ENCODE peak calls at places on chromosomes 6 and 20, in six cellular contexts. One of them, this sample, is unnamed.

GRCh38 chr20:7714549-7714948 is 225.7 kb downstream of the HAO1 start:
- DNase-seq in GM04504: no peak
- DNase-seq in NCI-H2081: no peak
- DNase-seq in stimulated activated CD8-positive, alpha-beta memory T cell treated with anti-CD3 and anti-CD28 coated beads, Interleukin-15, amount 100 ng/mL, for 4 hours: no peak
- DNase-seq in stimulated activated naive CD4-positive, alpha-beta T cell: no peak
- DNase-seq in activated CD8-positive, alpha-beta memory T cell treated with anti-CD3 and anti-CD28 coated beads, Interleukin-2, amount 10 ng/mL, durations not matched to agents 7 days and 5 days: no peak
- DNase-seq in this sample: no peak

GRCh38 chr20:37984018-37984785 is 49.1 kb downstream of the TTI1 start:
- DNase-seq in GM04504: no peak
- DNase-seq in NCI-H2081: peak; percentile 2
- DNase-seq in stimulated activated CD8-positive, alpha-beta memory T cell treated with anti-CD3 and anti-CD28 coated beads, Interleukin-15, amount 100 ng/mL, for 4 hours: no peak
- DNase-seq in stimulated activated naive CD4-positive, alpha-beta T cell: no peak
- DNase-seq in activated CD8-positive, alpha-beta memory T cell treated with anti-CD3 and anti-CD28 coated beads, Interleukin-2, amount 10 ng/mL, durations not matched to agents 7 days and 5 days: no peak
- DNase-seq in this sample: no peak

GRCh38 chr6:31651602-31652191 is 764 bp downstream of the BAG6 start:
- DNase-seq in GM04504: peak; percentile 72
- DNase-seq in NCI-H2081: peak; percentile 31
- DNase-seq in stimulated activated CD8-positive, alpha-beta memory T cell treated with anti-CD3 and anti-CD28 coated beads, Interleukin-15, amount 100 ng/mL, for 4 hours: no peak
- DNase-seq in stimulated activated naive CD4-positive, alpha-beta T cell: no peak
- DNase-seq in activated CD8-positive, alpha-beta memory T cell treated with anti-CD3 and anti-CD28 coated beads, Interleukin-2, amount 10 ng/mL, durations not matched to agents 7 days and 5 days: peak; percentile 83
- DNase-seq in this sample: peak; percentile 65

GRCh38 chr6:18226451-18226850 is 37.9 kb downstream of the DEK start:
- DNase-seq in GM04504: peak; percentile 84
- DNase-seq in NCI-H2081: no peak
- DNase-seq in stimulated activated CD8-positive, alpha-beta memory T cell treated with anti-CD3 and anti-CD28 coated beads, Interleukin-15, amount 100 ng/mL, for 4 hours: no peak
- DNase-seq in stimulated activated naive CD4-positive, alpha-beta T cell: no peak
- DNase-seq in activated CD8-positive, alpha-beta memory T cell treated with anti-CD3 and anti-CD28 coated beads, Interleukin-2, amount 10 ng/mL, durations not matched to agents 7 days and 5 days: no peak
- DNase-seq in this sample: no peak

GRCh38 chr20:57526067-57526884 is 1.3 kb upstream of the CTCFL start:
- DNase-seq in GM04504: no peak
- DNase-seq in NCI-H2081: no peak
- DNase-seq in stimulated activated CD8-positive, alpha-beta memory T cell treated with anti-CD3 and anti-CD28 coated beads, Interleukin-15, amount 100 ng/mL, for 4 hours: no peak
- DNase-seq in stimulated activated naive CD4-positive, alpha-beta T cell: no peak
- DNase-seq in activated CD8-positive, alpha-beta memory T cell treated with anti-CD3 and anti-CD28 coated beads, Interleukin-2, amount 10 ng/mL, durations not matched to agents 7 days and 5 days: no peak
- DNase-seq in this sample: no peak

GRCh38 chr6:4327841-4328240 is 192.5 kb upstream of the ECI2 start:
- DNase-seq in GM04504: no peak
- DNase-seq in NCI-H2081: no peak
- DNase-seq in stimulated activated CD8-positive, alpha-beta memory T cell treated with anti-CD3 and anti-CD28 coated beads, Interleukin-15, amount 100 ng/mL, for 4 hours: no peak
- DNase-seq in stimulated activated naive CD4-positive, alpha-beta T cell: no peak
- DNase-seq in activated CD8-positive, alpha-beta memory T cell treated with anti-CD3 and anti-CD28 coated beads, Interleukin-2, amount 10 ng/mL, durations not matched to agents 7 days and 5 days: no peak
- DNase-seq in this sample: no peak

GRCh38 chr20:3766832-3767433 is 620 bp downstream of the ADISSP start:
- DNase-seq in GM04504: no peak
- DNase-seq in NCI-H2081: no peak
- DNase-seq in stimulated activated CD8-positive, alpha-beta memory T cell treated with anti-CD3 and anti-CD28 coated beads, Interleukin-15, amount 100 ng/mL, for 4 hours: no peak
- DNase-seq in stimulated activated naive CD4-positive, alpha-beta T cell: no peak
- DNase-seq in activated CD8-positive, alpha-beta memory T cell treated with anti-CD3 and anti-CD28 coated beads, Interleukin-2, amount 10 ng/mL, durations not matched to agents 7 days and 5 days: no peak
- DNase-seq in this sample: no peak

GRCh38 chr6:122116105-122116504 is 283.3 kb upstream of the HSF2 start:
- DNase-seq in GM04504: no peak
- DNase-seq in NCI-H2081: no peak
- DNase-seq in stimulated activated CD8-positive, alpha-beta memory T cell treated with anti-CD3 and anti-CD28 coated beads, Interleukin-15, amount 100 ng/mL, for 4 hours: no peak
- DNase-seq in stimulated activated naive CD4-positive, alpha-beta T cell: no peak
- DNase-seq in activated CD8-positive, alpha-beta memory T cell treated with anti-CD3 and anti-CD28 coated beads, Interleukin-2, amount 10 ng/mL, durations not matched to agents 7 days and 5 days: no peak
- DNase-seq in this sample: no peak

GRCh38 chr20:23287366-23288190 is 63.0 kb upstream of the NXT1 start:
- DNase-seq in GM04504: no peak
- DNase-seq in NCI-H2081: no peak
- DNase-seq in stimulated activated CD8-positive, alpha-beta memory T cell treated with anti-CD3 and anti-CD28 coated beads, Interleukin-15, amount 100 ng/mL, for 4 hours: no peak
- DNase-seq in stimulated activated naive CD4-positive, alpha-beta T cell: no peak
- DNase-seq in activated CD8-positive, alpha-beta memory T cell treated with anti-CD3 and anti-CD28 coated beads, Interleukin-2, amount 10 ng/mL, durations not matched to agents 7 days and 5 days: no peak
- DNase-seq in this sample: no peak

GRCh38 chr6:170080828-170081368 is 210.0 kb downstream of the DLL1 start:
- DNase-seq in GM04504: no peak
- DNase-seq in NCI-H2081: peak; percentile 38
- DNase-seq in stimulated activated CD8-positive, alpha-beta memory T cell treated with anti-CD3 and anti-CD28 coated beads, Interleukin-15, amount 100 ng/mL, for 4 hours: no peak
- DNase-seq in stimulated activated naive CD4-positive, alpha-beta T cell: no peak
- DNase-seq in activated CD8-positive, alpha-beta memory T cell treated with anti-CD3 and anti-CD28 coated beads, Interleukin-2, amount 10 ng/mL, durations not matched to agents 7 days and 5 days: peak; percentile 28
- DNase-seq in this sample: peak; percentile 50

GRCh38 chr6:167103041-167103816 is 19.7 kb upstream of the CCR6 start:
- DNase-seq in GM04504: no peak
- DNase-seq in NCI-H2081: no peak
- DNase-seq in stimulated activated CD8-positive, alpha-beta memory T cell treated with anti-CD3 and anti-CD28 coated beads, Interleukin-15, amount 100 ng/mL, for 4 hours: no peak
- DNase-seq in stimulated activated naive CD4-positive, alpha-beta T cell: no peak
- DNase-seq in activated CD8-positive, alpha-beta memory T cell treated with anti-CD3 and anti-CD28 coated beads, Interleukin-2, amount 10 ng/mL, durations not matched to agents 7 days and 5 days: peak; percentile 59
- DNase-seq in this sample: no peak

GRCh38 chr6:52154381-52154780 is 31.8 kb upstream of the IL17A start:
- DNase-seq in GM04504: no peak
- DNase-seq in NCI-H2081: no peak
- DNase-seq in stimulated activated CD8-positive, alpha-beta memory T cell treated with anti-CD3 and anti-CD28 coated beads, Interleukin-15, amount 100 ng/mL, for 4 hours: no peak
- DNase-seq in stimulated activated naive CD4-positive, alpha-beta T cell: no peak
- DNase-seq in activated CD8-positive, alpha-beta memory T cell treated with anti-CD3 and anti-CD28 coated beads, Interleukin-2, amount 10 ng/mL, durations not matched to agents 7 days and 5 days: no peak
- DNase-seq in this sample: no peak

GRCh38 chr6:46921731-46922130 is at the start of gene ADGRF5:
- DNase-seq in GM04504: no peak
- DNase-seq in NCI-H2081: no peak
- DNase-seq in stimulated activated CD8-positive, alpha-beta memory T cell treated with anti-CD3 and anti-CD28 coated beads, Interleukin-15, amount 100 ng/mL, for 4 hours: no peak
- DNase-seq in stimulated activated naive CD4-positive, alpha-beta T cell: no peak
- DNase-seq in activated CD8-positive, alpha-beta memory T cell treated with anti-CD3 and anti-CD28 coated beads, Interleukin-2, amount 10 ng/mL, durations not matched to agents 7 days and 5 days: no peak
- DNase-seq in this sample: no peak